ENCODE peak calls at places on chromosomes 1 and 21, in five cellular contexts. B, P, S, W and A are unnamed samples.

GRCh38 chr1:180248731-180249681 is 18.9 kb downstream of the LHX4 start:
- DNase-seq in S (no peak), W (no peak), P (no peak), B (no peak), A (no peak)

GRCh38 chr1:37498872-37499617 is 15.5 kb downstream of the MEAF6 start:
- DNase-seq in B (no peak), S (peak), W (peak), P (peak), A (no peak)

GRCh38 chr1:247482747-247483146 is 24.8 kb upstream of the OR2B11 start:
- DNase-seq in W (no peak), P (no peak), B (no peak), S (no peak), A (no peak)

GRCh38 chr1:227342075-227342829 is 24.0 kb upstream of the CDC42BPA start:
- DNase-seq in P (no peak), B (no peak), W (no peak), S (no peak), A (no peak)

GRCh38 chr21:33230518-33231324 is 983 bp downstream of the IFNAR2 start:
- DNase-seq in B (no peak), W (peak), S (peak), P (no peak), A (peak)

GRCh38 chr1:47883963-47884362 is 113.2 kb downstream of the TRABD2B start:
- DNase-seq in B (no peak), W (no peak), P (no peak), S (no peak), A (no peak)

GRCh38 chr1:67969446-67969845 is 81.0 kb downstream of the DIRAS3 start:
- DNase-seq in S (no peak), W (peak), P (no peak), B (no peak), A (no peak)

GRCh38 chr1:114262314-114262960 is 108.8 kb upstream of the SYT6 start:
- DNase-seq in P (no peak), W (no peak), B (no peak), S (no peak), A (no peak)

GRCh38 chr1:25847929-25848328 is 11.3 kb downstream of the AUNIP start:
- DNase-seq in P (no peak), B (no peak), W (no peak), S (no peak), A (no peak)

GRCh38 chr1:34427170-34427569 is 250.5 kb downstream of the C1orf94 start:
- DNase-seq in P (no peak), B (no peak), W (no peak), S (no peak), A (no peak)

GRCh38 chr1:106022312-106022902 is 1034.1 kb upstream of the PRMT6 start:
- DNase-seq in S (no peak), P (peak), W (peak), B (no peak), A (no peak)

GRCh38 chr1:225762444-225762843 is 15.2 kb upstream of the SRP9 start:
- DNase-seq in S (no peak), W (peak), B (no peak), P (no peak), A (no peak)

GRCh38 chr1:39701092-39701460 is 9.8 kb upstream of the HPCAL4 start:
- DNase-seq in W (peak), S (no peak), B (no peak), P (peak), A (no peak)

GRCh38 chr1:168845083-168845650 is 116.2 kb upstream of the DPT start:
- DNase-seq in S (no peak), P (no peak), B (no peak), W (no peak), A (no peak)

GRCh38 chr1:116020668-116021272 is 44.5 kb downstream of the SLC22A15 start:
- DNase-seq in P (peak), W (peak), S (peak), B (peak), A (peak)

GRCh38 chr1:16212251-16212961 is at the start of gene ARHGEF19:
- DNase-seq in B (no peak), P (peak), W (no peak), S (no peak), A (no peak)

GRCh38 chr1:209651148-209651547 is 1.1 kb downstream of the LAMB3 start:
- DNase-seq in B (no peak), P (no peak), S (peak), W (peak), A (peak)

GRCh38 chr1:42720868-42721267 is 19.2 kb downstream of the CLDN19 start:
- DNase-seq in S (no peak), P (no peak), W (peak), B (no peak), A (no peak)

GRCh38 chr1:247913786-247914185 is 6.3 kb upstream of the OR2T8 start:
- DNase-seq in S (no peak), B (no peak), P (no peak), W (no peak), A (no peak)

GRCh38 chr1:32886012-32886827 is at the start of gene HPCA:
- DNase-seq in W (peak), B (no peak), S (peak), P (no peak), A (peak)

GRCh38 chr1:156500578-156500846 is at the start of gene MEF2D:
- DNase-seq in W (no peak), S (no peak), B (no peak), P (no peak), A (no peak)

GRCh38 chr1:8358897-8359616 is 41.1 kb downstream of the SLC45A1 start:
- DNase-seq in P (no peak), S (no peak), B (no peak), W (no peak), A (no peak)